ENCODE peak calls at places on chromosomes 1 and 21, in five cellular contexts. G is HCT116, W is astrocyte, D is GM23248, X is OCI-LY7. M is an unnamed sample.

GRCh38 chr1:15994590-15995351 is 9.3 kb upstream of the SRARP start:
- DNase-seq in G (peak), W (peak), D (peak), X (peak), M (peak)

GRCh38 chr1:23651069-23651808 is 40.4 kb upstream of the RPL11 start:
- DNase-seq in G (no peak), W (no peak), D (peak), X (no peak), M (peak)

GRCh38 chr1:29900086-29900485 is 663.8 kb downstream of the PTPRU start:
- DNase-seq in G (no peak), W (no peak), D (no peak), X (no peak), M (no peak)

GRCh38 chr1:119358661-119359060 is 9.9 kb upstream of the HAO2 start:
- DNase-seq in G (no peak), W (no peak), D (peak), X (no peak), M (no peak)

GRCh38 chr1:86948212-86948611 is 33.8 kb downstream of the HS2ST1 start:
- DNase-seq in G (no peak), W (peak), D (no peak), X (no peak), M (no peak)

GRCh38 chr1:48777219-48777895 is 666 bp upstream of the BEND5 start:
- DNase-seq in G (no peak), W (no peak), D (peak), X (no peak), M (peak)

GRCh38 chr1:243233908-243234307 is 21.2 kb downstream of the CEP170 start:
- DNase-seq in G (no peak), W (peak), D (peak), X (no peak), M (no peak)

GRCh38 chr1:197614916-197615692 is 160.2 kb downstream of the DENND1B start:
- DNase-seq in G (peak), W (peak), D (peak), X (peak), M (peak)

GRCh38 chr1:207097871-207098324 is 6.1 kb upstream of the C4BPA start:
- DNase-seq in G (no peak), W (no peak), D (no peak), X (no peak), M (no peak)

GRCh38 chr1:207824691-207825090 is 72.8 kb downstream of the CD46 start:
- DNase-seq in G (no peak), W (no peak), D (peak), X (no peak), M (no peak)

GRCh38 chr1:212037900-212038299 is 2.4 kb downstream of the DTL start:
- DNase-seq in G (no peak), W (no peak), D (peak), X (peak), M (no peak)

GRCh38 chr1:170533331-170533730 is 1.4 kb downstream of the GORAB start:
- DNase-seq in G (no peak), W (peak), D (peak), X (no peak), M (no peak)

GRCh38 chr1:183633676-183634343 is 1.8 kb downstream of the ARPC5 start:
- DNase-seq in G (peak), W (peak), D (peak), X (peak), M (no peak)

GRCh38 chr1:235295902-235296350 is 32.1 kb downstream of the ARID4B start:
- DNase-seq in G (peak), W (peak), D (no peak), X (no peak), M (peak)

GRCh38 chr1:32221581-32221979 is 573 bp downstream of the TMEM234 start:
- DNase-seq in G (no peak), W (no peak), D (no peak), X (no peak), M (no peak)

GRCh38 chr1:92329356-92330129 is 30.7 kb downstream of the RPAP2 start:
- DNase-seq in G (no peak), W (peak), D (peak), X (no peak), M (peak)

GRCh38 chr21:26099610-26100219 is 70.9 kb downstream of the APP start:
- DNase-seq in G (no peak), W (no peak), D (peak), X (no peak), M (peak)

GRCh38 chr1:81435175-81435574 is 365.6 kb upstream of the ADGRL2 start:
- DNase-seq in G (no peak), W (no peak), D (no peak), X (no peak), M (no peak)

GRCh38 chr1:234869182-234870019 is 259.2 kb downstream of the TOMM20 start:
- DNase-seq in G (no peak), W (no peak), D (no peak), X (no peak), M (no peak)

GRCh38 chr1:197464039-197464438 is 196.0 kb downstream of the CRB1 start:
- DNase-seq in G (no peak), W (peak), D (peak), X (no peak), M (peak)

GRCh38 chr1:43445618-43446387 is 7.9 kb downstream of the HYI start:
- DNase-seq in G (no peak), W (no peak), D (no peak), X (no peak), M (no peak)

GRCh38 chr1:93253471-93253870 is 72.9 kb downstream of the CCDC18 start:
- DNase-seq in G (no peak), W (no peak), D (no peak), X (no peak), M (no peak)

GRCh38 chr1:1721201-1721600 is 3.0 kb downstream of the CDK11A start:
- DNase-seq in G (no peak), W (no peak), D (no peak), X (no peak), M (no peak)

GRCh38 chr1:235320521-235321179 is 7.3 kb downstream of the ARID4B start:
- DNase-seq in G (no peak), W (no peak), D (no peak), X (no peak), M (no peak)

GRCh38 chr1:17574502-17574901 is 35.0 kb downstream of the ARHGEF10L start:
- DNase-seq in G (no peak), W (no peak), D (no peak), X (no peak), M (no peak)

GRCh38 chr1:85407978-85408377 is 57.0 kb downstream of the DDAH1 start:
- DNase-seq in G (no peak), W (no peak), D (no peak), X (no peak), M (no peak)

GRCh38 chr1:204968946-204969345 is 74.1 kb upstream of the CNTN2 start:
- DNase-seq in G (no peak), W (no peak), D (no peak), X (no peak), M (no peak)

DNA sequence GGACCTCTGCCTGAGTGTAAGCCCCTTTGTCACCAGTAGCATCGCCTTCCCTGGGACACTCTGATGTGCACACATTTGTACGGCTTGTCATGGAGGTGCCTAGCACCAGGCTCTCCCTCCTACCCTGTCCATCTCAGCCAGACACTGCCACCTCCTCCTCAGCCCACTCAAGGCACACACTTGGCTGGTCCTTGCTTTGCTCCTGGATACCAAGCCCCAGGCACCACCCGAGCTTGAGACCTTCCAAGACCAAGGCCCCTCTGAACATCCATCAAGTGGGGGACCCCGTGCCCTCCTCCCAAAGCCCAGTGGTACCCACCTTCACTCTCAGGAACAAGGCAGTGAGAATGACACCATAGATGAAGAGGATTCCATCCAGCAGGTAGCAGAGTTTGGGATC is 78.0 kb downstream of the CD247 start:
- DNase-seq in G (no peak), W (no peak), D (no peak), X (no peak), M (no peak)
- H3K4me2 ChIP-seq in G (no peak), W (no peak), D (no peak), X (no peak), M (no peak)

DNA sequence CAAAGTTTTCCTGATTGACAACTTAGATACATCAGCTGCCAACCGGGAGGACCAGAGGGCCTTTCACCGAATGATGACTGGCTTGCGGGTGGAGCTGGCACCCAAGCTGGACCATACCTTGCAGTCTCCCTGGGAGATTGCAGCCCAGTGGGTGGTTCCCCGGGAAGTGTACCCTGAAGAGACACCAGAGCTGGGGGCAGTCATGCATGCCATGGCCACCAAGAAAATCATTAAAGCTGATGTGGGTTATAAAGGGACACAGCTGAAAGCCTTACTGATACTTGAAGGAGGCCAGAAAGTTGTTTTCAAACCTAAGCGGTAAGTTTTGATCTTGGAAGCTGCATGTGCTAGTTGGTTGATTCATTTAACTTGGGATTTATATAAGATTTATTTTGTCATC is 18.2 kb downstream of the FAM20B start:
- DNase-seq in G (no peak), W (no peak), D (no peak), X (no peak), M (no peak)
- H3K4me2 ChIP-seq in G (no peak), W (no peak), D (no peak), X (no peak), M (no peak)

GRCh38 chr1:156106624-156107488 is 7.7 kb upstream of the LMNA start:
- DNase-seq in G (no peak), W (no peak), D (peak), X (no peak), M (peak)
- H3K4me2 ChIP-seq in G (peak), W (peak), D (peak), X (no peak), M (peak)

GRCh38 chr1:59601032-59601431 is 213.7 kb upstream of the HOOK1 start:
- DNase-seq in G (no peak), W (peak), D (peak), X (no peak), M (no peak)
- H3K4me2 ChIP-seq in G (no peak), W (peak), D (peak), X (no peak), M (no peak)

GRCh38 chr1:72278461-72278860 is 3.9 kb downstream of the NEGR1 start:
- DNase-seq in G (no peak), W (no peak), D (no peak), X (no peak), M (no peak)
- H3K4me2 ChIP-seq in G (no peak), W (no peak), D (peak), X (no peak), M (no peak)

DNA sequence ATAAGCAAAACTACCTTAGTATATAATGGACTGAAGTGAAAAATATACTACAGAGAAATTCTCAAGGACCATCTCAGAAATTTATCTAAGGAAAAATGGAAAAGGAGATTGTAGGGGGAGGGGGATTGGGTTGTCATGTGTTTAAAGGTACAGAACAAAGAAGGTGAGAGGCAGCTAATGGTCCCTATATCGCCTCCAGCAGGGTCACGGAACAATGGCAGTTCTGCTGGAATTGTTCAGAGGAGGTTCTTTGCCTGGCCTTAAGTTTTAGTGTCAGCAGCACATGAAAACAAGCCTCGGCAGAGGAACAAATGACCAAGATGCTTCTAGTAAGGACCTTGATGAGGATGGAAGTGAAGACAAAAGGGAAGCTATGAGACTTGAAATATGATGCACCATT is 42.0 kb upstream of the RGS2 start:
- DNase-seq in G (no peak), W (no peak), D (no peak), X (no peak), M (no peak)
- H3K4me2 ChIP-seq in G (peak), W (no peak), D (no peak), X (no peak), M (no peak)

GRCh38 chr1:175922254-175922881 is 179.0 kb upstream of the TNR start:
- DNase-seq in G (no peak), W (no peak), D (peak), X (no peak), M (no peak)

GRCh38 chr1:175919001-175919400 is 175.6 kb upstream of the TNR start:
- DNase-seq in G (no peak), W (no peak), D (no peak), X (no peak), M (peak)

GRCh38 chr1:175918364-175918801 is 175.0 kb upstream of the TNR start:
- DNase-seq in G (no peak), W (no peak), D (no peak), X (no peak), M (peak)

DNA sequence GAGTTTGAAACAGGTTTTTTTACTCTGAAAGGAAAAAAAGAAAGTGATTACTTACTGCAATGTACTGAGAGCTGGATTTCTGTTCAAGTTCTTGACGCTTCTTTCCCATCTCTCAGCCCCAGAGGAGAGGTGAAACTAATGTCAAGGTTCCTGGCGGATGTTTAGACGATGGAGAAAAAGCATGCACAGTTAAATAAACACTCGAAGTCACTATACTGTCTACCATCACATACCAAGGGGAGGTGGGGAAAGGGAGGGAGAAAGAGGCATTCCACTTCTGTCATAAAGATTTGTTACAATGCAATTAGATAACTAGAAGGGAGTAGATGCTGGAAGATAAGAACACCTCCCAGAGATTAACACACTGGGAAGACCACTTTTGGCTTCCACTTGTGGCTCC is 177.0 kb upstream of the TNR start:
- DNase-seq in G (no peak), W (no peak), D (no peak), X (no peak), M (no peak)
- H3K4me2 ChIP-seq in G (no peak), W (no peak), D (no peak), X (no peak), M (no peak)

M was measured in trophoblast cell.